ENCODE peak calls at places on chromosome 3, in nine cellular contexts. One of them, this sample, is unnamed.

GRCh38 chr3:150345021-150345538 is 63.0 kb upstream of the TSC22D2 start:
- DNase-seq in activated T-helper 9 cell treated with anti-CD3 and anti-CD28 coated beads, Interleukin-2, amount 50 U/mL, for 16 hours: no peak
- DNase-seq in mesothelial cell of epicardium: no peak
- DNase-seq in WTC11: no peak
- DNase-seq in NCI-H1092 treated with DMSO at 0.1 percent for 48 hours: no peak
- DNase-seq in stimulated activated CD4-positive, alpha-beta T cell treated with anti-CD3 and anti-CD28 coated beads, TNF-alpha, amount 100 ng/mL, for 4 hours: no peak
- DNase-seq in activated CD8-positive, alpha-beta T cell treated with anti-CD3 and anti-CD28 coated beads for 36 hours: no peak
- DNase-seq in right cardiac atrium: no peak
- DNase-seq in iPS DF 19.7: peak; percentile 30
- DNase-seq in this sample: no peak

GRCh38 chr3:141900343-141900742 is 23.9 kb downstream of the ATP1B3 start:
- DNase-seq in right cardiac atrium: no peak
- DNase-seq in WTC11: no peak
- DNase-seq in stimulated activated CD4-positive, alpha-beta T cell treated with anti-CD3 and anti-CD28 coated beads, TNF-alpha, amount 100 ng/mL, for 4 hours: no peak
- DNase-seq in iPS DF 19.7: no peak
- DNase-seq in activated T-helper 9 cell treated with anti-CD3 and anti-CD28 coated beads, Interleukin-2, amount 50 U/mL, for 16 hours: no peak
- DNase-seq in NCI-H1092 treated with DMSO at 0.1 percent for 48 hours: no peak
- DNase-seq in activated CD8-positive, alpha-beta T cell treated with anti-CD3 and anti-CD28 coated beads for 36 hours: no peak
- DNase-seq in mesothelial cell of epicardium: no peak
- DNase-seq in this sample: no peak

GRCh38 chr3:83453010-83453409 is 1505.8 kb upstream of the CADM2 start:
- DNase-seq in right cardiac atrium: no peak
- DNase-seq in iPS DF 19.7: no peak
- DNase-seq in stimulated activated CD4-positive, alpha-beta T cell treated with anti-CD3 and anti-CD28 coated beads, TNF-alpha, amount 100 ng/mL, for 4 hours: no peak
- DNase-seq in NCI-H1092 treated with DMSO at 0.1 percent for 48 hours: no peak
- DNase-seq in WTC11: no peak
- DNase-seq in mesothelial cell of epicardium: no peak
- DNase-seq in activated CD8-positive, alpha-beta T cell treated with anti-CD3 and anti-CD28 coated beads for 36 hours: no peak
- DNase-seq in activated T-helper 9 cell treated with anti-CD3 and anti-CD28 coated beads, Interleukin-2, amount 50 U/mL, for 16 hours: no peak
- DNase-seq in this sample: no peak

GRCh38 chr3:110804856-110805255 is 266.8 kb upstream of the NECTIN3 start:
- DNase-seq in iPS DF 19.7: no peak
- DNase-seq in activated CD8-positive, alpha-beta T cell treated with anti-CD3 and anti-CD28 coated beads for 36 hours: no peak
- DNase-seq in WTC11: no peak
- DNase-seq in right cardiac atrium: no peak
- DNase-seq in stimulated activated CD4-positive, alpha-beta T cell treated with anti-CD3 and anti-CD28 coated beads, TNF-alpha, amount 100 ng/mL, for 4 hours: no peak
- DNase-seq in activated T-helper 9 cell treated with anti-CD3 and anti-CD28 coated beads, Interleukin-2, amount 50 U/mL, for 16 hours: no peak
- DNase-seq in mesothelial cell of epicardium: no peak
- DNase-seq in NCI-H1092 treated with DMSO at 0.1 percent for 48 hours: no peak
- DNase-seq in this sample: no peak

GRCh38 chr3:57145852-57146251 is 19.3 kb downstream of the IL17RD start:
- DNase-seq in activated CD8-positive, alpha-beta T cell treated with anti-CD3 and anti-CD28 coated beads for 36 hours: no peak
- DNase-seq in activated T-helper 9 cell treated with anti-CD3 and anti-CD28 coated beads, Interleukin-2, amount 50 U/mL, for 16 hours: no peak
- DNase-seq in iPS DF 19.7: no peak
- DNase-seq in stimulated activated CD4-positive, alpha-beta T cell treated with anti-CD3 and anti-CD28 coated beads, TNF-alpha, amount 100 ng/mL, for 4 hours: no peak
- DNase-seq in mesothelial cell of epicardium: no peak
- DNase-seq in NCI-H1092 treated with DMSO at 0.1 percent for 48 hours: no peak
- DNase-seq in right cardiac atrium: no peak
- DNase-seq in WTC11: no peak
- DNase-seq in this sample: no peak

GRCh38 chr3:192850501-192850981 is 67.1 kb downstream of the MB21D2 start:
- DNase-seq in mesothelial cell of epicardium: no peak
- DNase-seq in activated CD8-positive, alpha-beta T cell treated with anti-CD3 and anti-CD28 coated beads for 36 hours: peak; percentile 79
- DNase-seq in stimulated activated CD4-positive, alpha-beta T cell treated with anti-CD3 and anti-CD28 coated beads, TNF-alpha, amount 100 ng/mL, for 4 hours: peak; percentile 5
- DNase-seq in activated T-helper 9 cell treated with anti-CD3 and anti-CD28 coated beads, Interleukin-2, amount 50 U/mL, for 16 hours: peak; percentile 45
- DNase-seq in iPS DF 19.7: no peak
- DNase-seq in NCI-H1092 treated with DMSO at 0.1 percent for 48 hours: no peak
- DNase-seq in WTC11: no peak
- DNase-seq in right cardiac atrium: peak; percentile 34
- DNase-seq in this sample: no peak

GRCh38 chr3:196093271-196094111 is 11.6 kb upstream of the TFRC start:
- DNase-seq in mesothelial cell of epicardium: no peak
- DNase-seq in WTC11: no peak
- DNase-seq in stimulated activated CD4-positive, alpha-beta T cell treated with anti-CD3 and anti-CD28 coated beads, TNF-alpha, amount 100 ng/mL, for 4 hours: no peak
- DNase-seq in activated CD8-positive, alpha-beta T cell treated with anti-CD3 and anti-CD28 coated beads for 36 hours: no peak
- DNase-seq in NCI-H1092 treated with DMSO at 0.1 percent for 48 hours: no peak
- DNase-seq in iPS DF 19.7: no peak
- DNase-seq in activated T-helper 9 cell treated with anti-CD3 and anti-CD28 coated beads, Interleukin-2, amount 50 U/mL, for 16 hours: no peak
- DNase-seq in right cardiac atrium: no peak
- DNase-seq in this sample: no peak

GRCh38 chr3:195001961-195002861 is 268.7 kb downstream of the XXYLT1 start:
- DNase-seq in stimulated activated CD4-positive, alpha-beta T cell treated with anti-CD3 and anti-CD28 coated beads, TNF-alpha, amount 100 ng/mL, for 4 hours: no peak
- DNase-seq in activated CD8-positive, alpha-beta T cell treated with anti-CD3 and anti-CD28 coated beads for 36 hours: peak; percentile 40
- DNase-seq in WTC11: peak; percentile 68
- DNase-seq in right cardiac atrium: peak; percentile 85
- DNase-seq in activated T-helper 9 cell treated with anti-CD3 and anti-CD28 coated beads, Interleukin-2, amount 50 U/mL, for 16 hours: no peak
- DNase-seq in iPS DF 19.7: no peak
- DNase-seq in NCI-H1092 treated with DMSO at 0.1 percent for 48 hours: peak; percentile 86
- DNase-seq in mesothelial cell of epicardium: no peak
- DNase-seq in this sample: peak; percentile 63

GRCh38 chr3:10977864-10978510 is 14.6 kb upstream of the SLC6A1 start:
- DNase-seq in activated T-helper 9 cell treated with anti-CD3 and anti-CD28 coated beads, Interleukin-2, amount 50 U/mL, for 16 hours: no peak
- DNase-seq in NCI-H1092 treated with DMSO at 0.1 percent for 48 hours: no peak
- DNase-seq in right cardiac atrium: no peak
- DNase-seq in stimulated activated CD4-positive, alpha-beta T cell treated with anti-CD3 and anti-CD28 coated beads, TNF-alpha, amount 100 ng/mL, for 4 hours: no peak
- DNase-seq in iPS DF 19.7: no peak
- DNase-seq in activated CD8-positive, alpha-beta T cell treated with anti-CD3 and anti-CD28 coated beads for 36 hours: no peak
- DNase-seq in mesothelial cell of epicardium: no peak
- DNase-seq in WTC11: peak; percentile 45
- DNase-seq in this sample: no peak

GRCh38 chr3:51580418-51580817 is 41.9 kb downstream of the RAD54L2 start:
- DNase-seq in activated T-helper 9 cell treated with anti-CD3 and anti-CD28 coated beads, Interleukin-2, amount 50 U/mL, for 16 hours: no peak
- DNase-seq in right cardiac atrium: no peak
- DNase-seq in iPS DF 19.7: no peak
- DNase-seq in activated CD8-positive, alpha-beta T cell treated with anti-CD3 and anti-CD28 coated beads for 36 hours: no peak
- DNase-seq in mesothelial cell of epicardium: no peak
- DNase-seq in stimulated activated CD4-positive, alpha-beta T cell treated with anti-CD3 and anti-CD28 coated beads, TNF-alpha, amount 100 ng/mL, for 4 hours: no peak
- DNase-seq in WTC11: no peak
- DNase-seq in NCI-H1092 treated with DMSO at 0.1 percent for 48 hours: no peak
- DNase-seq in this sample: no peak

GRCh38 chr3:132136334-132136716 is 101.5 kb upstream of the CPNE4 start:
- DNase-seq in WTC11: no peak
- DNase-seq in activated CD8-positive, alpha-beta T cell treated with anti-CD3 and anti-CD28 coated beads for 36 hours: no peak
- DNase-seq in activated T-helper 9 cell treated with anti-CD3 and anti-CD28 coated beads, Interleukin-2, amount 50 U/mL, for 16 hours: no peak
- DNase-seq in right cardiac atrium: no peak
- DNase-seq in mesothelial cell of epicardium: no peak
- DNase-seq in NCI-H1092 treated with DMSO at 0.1 percent for 48 hours: no peak
- DNase-seq in stimulated activated CD4-positive, alpha-beta T cell treated with anti-CD3 and anti-CD28 coated beads, TNF-alpha, amount 100 ng/mL, for 4 hours: no peak
- DNase-seq in iPS DF 19.7: no peak
- DNase-seq in this sample: no peak

GRCh38 chr3:4985330-4986174 is 6.3 kb downstream of the BHLHE40 start:
- DNase-seq in iPS DF 19.7: no peak
- DNase-seq in NCI-H1092 treated with DMSO at 0.1 percent for 48 hours: peak; percentile 6
- DNase-seq in activated CD8-positive, alpha-beta T cell treated with anti-CD3 and anti-CD28 coated beads for 36 hours: peak; percentile 56
- DNase-seq in stimulated activated CD4-positive, alpha-beta T cell treated with anti-CD3 and anti-CD28 coated beads, TNF-alpha, amount 100 ng/mL, for 4 hours: no peak
- DNase-seq in right cardiac atrium: no peak
- DNase-seq in WTC11: no peak
- DNase-seq in mesothelial cell of epicardium: no peak
- DNase-seq in activated T-helper 9 cell treated with anti-CD3 and anti-CD28 coated beads, Interleukin-2, amount 50 U/mL, for 16 hours: no peak
- DNase-seq in this sample: no peak

GRCh38 chr3:171620825-171621434 is 160.7 kb upstream of the TNIK start:
- DNase-seq in right cardiac atrium: no peak
- DNase-seq in iPS DF 19.7: no peak
- DNase-seq in stimulated activated CD4-positive, alpha-beta T cell treated with anti-CD3 and anti-CD28 coated beads, TNF-alpha, amount 100 ng/mL, for 4 hours: no peak
- DNase-seq in WTC11: no peak
- DNase-seq in activated CD8-positive, alpha-beta T cell treated with anti-CD3 and anti-CD28 coated beads for 36 hours: no peak
- DNase-seq in NCI-H1092 treated with DMSO at 0.1 percent for 48 hours: no peak
- DNase-seq in activated T-helper 9 cell treated with anti-CD3 and anti-CD28 coated beads, Interleukin-2, amount 50 U/mL, for 16 hours: no peak
- DNase-seq in mesothelial cell of epicardium: no peak
- DNase-seq in this sample: no peak

GRCh38 chr3:87461443-87461842 is 185.1 kb upstream of the POU1F1 start:
- DNase-seq in WTC11: no peak
- DNase-seq in stimulated activated CD4-positive, alpha-beta T cell treated with anti-CD3 and anti-CD28 coated beads, TNF-alpha, amount 100 ng/mL, for 4 hours: no peak
- DNase-seq in mesothelial cell of epicardium: no peak
- DNase-seq in activated CD8-positive, alpha-beta T cell treated with anti-CD3 and anti-CD28 coated beads for 36 hours: no peak
- DNase-seq in iPS DF 19.7: no peak
- DNase-seq in activated T-helper 9 cell treated with anti-CD3 and anti-CD28 coated beads, Interleukin-2, amount 50 U/mL, for 16 hours: no peak
- DNase-seq in right cardiac atrium: no peak
- DNase-seq in NCI-H1092 treated with DMSO at 0.1 percent for 48 hours: no peak
- DNase-seq in this sample: no peak

GRCh38 chr3:43477600-43477999 is 144.2 kb downstream of the ANO10 start:
- DNase-seq in iPS DF 19.7: no peak
- DNase-seq in activated CD8-positive, alpha-beta T cell treated with anti-CD3 and anti-CD28 coated beads for 36 hours: peak; percentile 83
- DNase-seq in right cardiac atrium: peak; percentile 74
- DNase-seq in stimulated activated CD4-positive, alpha-beta T cell treated with anti-CD3 and anti-CD28 coated beads, TNF-alpha, amount 100 ng/mL, for 4 hours: peak; percentile 42
- DNase-seq in mesothelial cell of epicardium: no peak
- DNase-seq in activated T-helper 9 cell treated with anti-CD3 and anti-CD28 coated beads, Interleukin-2, amount 50 U/mL, for 16 hours: peak; percentile 36
- DNase-seq in NCI-H1092 treated with DMSO at 0.1 percent for 48 hours: no peak
- DNase-seq in WTC11: no peak
- DNase-seq in this sample: no peak

GRCh38 chr3:64815195-64815627 is 127.4 kb upstream of the ADAMTS9 start:
- DNase-seq in NCI-H1092 treated with DMSO at 0.1 percent for 48 hours: no peak
- DNase-seq in iPS DF 19.7: no peak
- DNase-seq in stimulated activated CD4-positive, alpha-beta T cell treated with anti-CD3 and anti-CD28 coated beads, TNF-alpha, amount 100 ng/mL, for 4 hours: no peak
- DNase-seq in activated T-helper 9 cell treated with anti-CD3 and anti-CD28 coated beads, Interleukin-2, amount 50 U/mL, for 16 hours: no peak
- DNase-seq in WTC11: no peak
- DNase-seq in activated CD8-positive, alpha-beta T cell treated with anti-CD3 and anti-CD28 coated beads for 36 hours: no peak
- DNase-seq in right cardiac atrium: no peak
- DNase-seq in mesothelial cell of epicardium: no peak
- DNase-seq in this sample: no peak

GRCh38 chr3:118628704-118629341 is 405.8 kb downstream of the IGSF11 start:
- DNase-seq in stimulated activated CD4-positive, alpha-beta T cell treated with anti-CD3 and anti-CD28 coated beads, TNF-alpha, amount 100 ng/mL, for 4 hours: no peak
- DNase-seq in activated CD8-positive, alpha-beta T cell treated with anti-CD3 and anti-CD28 coated beads for 36 hours: peak; percentile 49
- DNase-seq in activated T-helper 9 cell treated with anti-CD3 and anti-CD28 coated beads, Interleukin-2, amount 50 U/mL, for 16 hours: no peak
- DNase-seq in WTC11: peak; percentile 82
- DNase-seq in iPS DF 19.7: peak; percentile 60
- DNase-seq in right cardiac atrium: peak; percentile 59
- DNase-seq in mesothelial cell of epicardium: peak; percentile 30
- DNase-seq in NCI-H1092 treated with DMSO at 0.1 percent for 48 hours: peak; percentile 89
- DNase-seq in this sample: peak; percentile 16

GRCh38 chr3:175655366-175655765 is 796.2 kb downstream of the NAALADL2 start:
- DNase-seq in WTC11: no peak
- DNase-seq in stimulated activated CD4-positive, alpha-beta T cell treated with anti-CD3 and anti-CD28 coated beads, TNF-alpha, amount 100 ng/mL, for 4 hours: no peak
- DNase-seq in mesothelial cell of epicardium: no peak
- DNase-seq in NCI-H1092 treated with DMSO at 0.1 percent for 48 hours: no peak
- DNase-seq in right cardiac atrium: no peak
- DNase-seq in activated CD8-positive, alpha-beta T cell treated with anti-CD3 and anti-CD28 coated beads for 36 hours: no peak
- DNase-seq in activated T-helper 9 cell treated with anti-CD3 and anti-CD28 coated beads, Interleukin-2, amount 50 U/mL, for 16 hours: no peak
- DNase-seq in iPS DF 19.7: no peak
- DNase-seq in this sample: no peak

GRCh38 chr3:138124689-138125420 is 7.3 kb downstream of the A4GNT start:
- DNase-seq in stimulated activated CD4-positive, alpha-beta T cell treated with anti-CD3 and anti-CD28 coated beads, TNF-alpha, amount 100 ng/mL, for 4 hours: no peak
- DNase-seq in right cardiac atrium: no peak
- DNase-seq in activated T-helper 9 cell treated with anti-CD3 and anti-CD28 coated beads, Interleukin-2, amount 50 U/mL, for 16 hours: no peak
- DNase-seq in mesothelial cell of epicardium: no peak
- DNase-seq in activated CD8-positive, alpha-beta T cell treated with anti-CD3 and anti-CD28 coated beads for 36 hours: no peak
- DNase-seq in NCI-H1092 treated with DMSO at 0.1 percent for 48 hours: no peak
- DNase-seq in iPS DF 19.7: no peak
- DNase-seq in WTC11: peak; percentile 35
- DNase-seq in this sample: no peak

GRCh38 chr3:94303897-94304296 is 241.0 kb downstream of the NSUN3 start:
- DNase-seq in right cardiac atrium: peak; percentile 59
- DNase-seq in mesothelial cell of epicardium: no peak
- DNase-seq in NCI-H1092 treated with DMSO at 0.1 percent for 48 hours: no peak
- DNase-seq in iPS DF 19.7: no peak
- DNase-seq in WTC11: peak; percentile 11
- DNase-seq in activated CD8-positive, alpha-beta T cell treated with anti-CD3 and anti-CD28 coated beads for 36 hours: no peak
- DNase-seq in activated T-helper 9 cell treated with anti-CD3 and anti-CD28 coated beads, Interleukin-2, amount 50 U/mL, for 16 hours: no peak
- DNase-seq in stimulated activated CD4-positive, alpha-beta T cell treated with anti-CD3 and anti-CD28 coated beads, TNF-alpha, amount 100 ng/mL, for 4 hours: no peak
- DNase-seq in this sample: no peak

GRCh38 chr3:100556656-100557310 is 52.6 kb upstream of the ADGRG7 start:
- DNase-seq in stimulated activated CD4-positive, alpha-beta T cell treated with anti-CD3 and anti-CD28 coated beads, TNF-alpha, amount 100 ng/mL, for 4 hours: no peak
- DNase-seq in mesothelial cell of epicardium: no peak
- DNase-seq in WTC11: no peak
- DNase-seq in right cardiac atrium: no peak
- DNase-seq in activated T-helper 9 cell treated with anti-CD3 and anti-CD28 coated beads, Interleukin-2, amount 50 U/mL, for 16 hours: no peak
- DNase-seq in NCI-H1092 treated with DMSO at 0.1 percent for 48 hours: no peak
- DNase-seq in iPS DF 19.7: no peak
- DNase-seq in activated CD8-positive, alpha-beta T cell treated with anti-CD3 and anti-CD28 coated beads for 36 hours: no peak
- DNase-seq in this sample: no peak

GRCh38 chr3:42683875-42684593 is 1.3 kb upstream of the KLHL40 start:
- DNase-seq in NCI-H1092 treated with DMSO at 0.1 percent for 48 hours: no peak
- DNase-seq in right cardiac atrium: peak; percentile 79
- DNase-seq in WTC11: no peak
- DNase-seq in iPS DF 19.7: no peak
- DNase-seq in stimulated activated CD4-positive, alpha-beta T cell treated with anti-CD3 and anti-CD28 coated beads, TNF-alpha, amount 100 ng/mL, for 4 hours: no peak
- DNase-seq in activated T-helper 9 cell treated with anti-CD3 and anti-CD28 coated beads, Interleukin-2, amount 50 U/mL, for 16 hours: peak; percentile 24
- DNase-seq in mesothelial cell of epicardium: no peak
- DNase-seq in activated CD8-positive, alpha-beta T cell treated with anti-CD3 and anti-CD28 coated beads for 36 hours: peak; percentile 73
- DNase-seq in this sample: no peak

GRCh38 chr3:24494616-24495333 is at the start of gene THRB:
- DNase-seq in iPS DF 19.7: no peak
- DNase-seq in WTC11: peak; percentile 77
- DNase-seq in activated T-helper 9 cell treated with anti-CD3 and anti-CD28 coated beads, Interleukin-2, amount 50 U/mL, for 16 hours: no peak
- DNase-seq in activated CD8-positive, alpha-beta T cell treated with anti-CD3 and anti-CD28 coated beads for 36 hours: peak; percentile 8
- DNase-seq in right cardiac atrium: peak; percentile 91
- DNase-seq in mesothelial cell of epicardium: peak; percentile 38
- DNase-seq in stimulated activated CD4-positive, alpha-beta T cell treated with anti-CD3 and anti-CD28 coated beads, TNF-alpha, amount 100 ng/mL, for 4 hours: no peak
- DNase-seq in NCI-H1092 treated with DMSO at 0.1 percent for 48 hours: peak; percentile 37
- DNase-seq in this sample: peak; percentile 37

GRCh38 chr3:129824926-129825541 is 68.5 kb downstream of the TMCC1 start:
- DNase-seq in stimulated activated CD4-positive, alpha-beta T cell treated with anti-CD3 and anti-CD28 coated beads, TNF-alpha, amount 100 ng/mL, for 4 hours: no peak
- DNase-seq in activated T-helper 9 cell treated with anti-CD3 and anti-CD28 coated beads, Interleukin-2, amount 50 U/mL, for 16 hours: peak; percentile 3
- DNase-seq in right cardiac atrium: no peak
- DNase-seq in mesothelial cell of epicardium: no peak
- DNase-seq in NCI-H1092 treated with DMSO at 0.1 percent for 48 hours: peak; percentile 30
- DNase-seq in WTC11: peak; percentile 57
- DNase-seq in iPS DF 19.7: no peak
- DNase-seq in activated CD8-positive, alpha-beta T cell treated with anti-CD3 and anti-CD28 coated beads for 36 hours: peak; percentile 52
- DNase-seq in this sample: no peak

GRCh38 chr3:16090013-16090412 is 84.5 kb upstream of the GALNT15 start:
- DNase-seq in right cardiac atrium: no peak
- DNase-seq in WTC11: no peak
- DNase-seq in NCI-H1092 treated with DMSO at 0.1 percent for 48 hours: no peak
- DNase-seq in activated CD8-positive, alpha-beta T cell treated with anti-CD3 and anti-CD28 coated beads for 36 hours: no peak
- DNase-seq in activated T-helper 9 cell treated with anti-CD3 and anti-CD28 coated beads, Interleukin-2, amount 50 U/mL, for 16 hours: no peak
- DNase-seq in iPS DF 19.7: no peak
- DNase-seq in stimulated activated CD4-positive, alpha-beta T cell treated with anti-CD3 and anti-CD28 coated beads, TNF-alpha, amount 100 ng/mL, for 4 hours: no peak
- DNase-seq in mesothelial cell of epicardium: no peak
- DNase-seq in this sample: no peak

GRCh38 chr3:105315827-105316226 is 50.9 kb upstream of the ALCAM start:
- DNase-seq in stimulated activated CD4-positive, alpha-beta T cell treated with anti-CD3 and anti-CD28 coated beads, TNF-alpha, amount 100 ng/mL, for 4 hours: no peak
- DNase-seq in WTC11: no peak
- DNase-seq in right cardiac atrium: no peak
- DNase-seq in iPS DF 19.7: no peak
- DNase-seq in mesothelial cell of epicardium: no peak
- DNase-seq in activated CD8-positive, alpha-beta T cell treated with anti-CD3 and anti-CD28 coated beads for 36 hours: no peak
- DNase-seq in NCI-H1092 treated with DMSO at 0.1 percent for 48 hours: no peak
- DNase-seq in activated T-helper 9 cell treated with anti-CD3 and anti-CD28 coated beads, Interleukin-2, amount 50 U/mL, for 16 hours: no peak
- DNase-seq in this sample: no peak

GRCh38 chr3:156812521-156813335 is 13.4 kb upstream of the LEKR1 start:
- DNase-seq in stimulated activated CD4-positive, alpha-beta T cell treated with anti-CD3 and anti-CD28 coated beads, TNF-alpha, amount 100 ng/mL, for 4 hours: no peak
- DNase-seq in mesothelial cell of epicardium: no peak
- DNase-seq in WTC11: no peak
- DNase-seq in activated CD8-positive, alpha-beta T cell treated with anti-CD3 and anti-CD28 coated beads for 36 hours: no peak
- DNase-seq in iPS DF 19.7: no peak
- DNase-seq in right cardiac atrium: no peak
- DNase-seq in NCI-H1092 treated with DMSO at 0.1 percent for 48 hours: no peak
- DNase-seq in activated T-helper 9 cell treated with anti-CD3 and anti-CD28 coated beads, Interleukin-2, amount 50 U/mL, for 16 hours: no peak
- DNase-seq in this sample: no peak

GRCh38 chr3:38038447-38038911 is 529 bp upstream of the DLEC1 start:
- DNase-seq in NCI-H1092 treated with DMSO at 0.1 percent for 48 hours: no peak
- DNase-seq in mesothelial cell of epicardium: no peak
- DNase-seq in stimulated activated CD4-positive, alpha-beta T cell treated with anti-CD3 and anti-CD28 coated beads, TNF-alpha, amount 100 ng/mL, for 4 hours: peak; percentile 31
- DNase-seq in WTC11: no peak
- DNase-seq in right cardiac atrium: no peak
- DNase-seq in activated CD8-positive, alpha-beta T cell treated with anti-CD3 and anti-CD28 coated beads for 36 hours: peak; percentile 61
- DNase-seq in iPS DF 19.7: no peak
- DNase-seq in activated T-helper 9 cell treated with anti-CD3 and anti-CD28 coated beads, Interleukin-2, amount 50 U/mL, for 16 hours: peak; percentile 14
- DNase-seq in this sample: no peak

GRCh38 chr3:58899159-58899952 is 150.5 kb downstream of the CFAP20DC start:
- DNase-seq in activated T-helper 9 cell treated with anti-CD3 and anti-CD28 coated beads, Interleukin-2, amount 50 U/mL, for 16 hours: no peak
- DNase-seq in right cardiac atrium: peak; percentile 81
- DNase-seq in WTC11: no peak
- DNase-seq in iPS DF 19.7: no peak
- DNase-seq in stimulated activated CD4-positive, alpha-beta T cell treated with anti-CD3 and anti-CD28 coated beads, TNF-alpha, amount 100 ng/mL, for 4 hours: peak; percentile 2
- DNase-seq in NCI-H1092 treated with DMSO at 0.1 percent for 48 hours: no peak
- DNase-seq in mesothelial cell of epicardium: no peak
- DNase-seq in activated CD8-positive, alpha-beta T cell treated with anti-CD3 and anti-CD28 coated beads for 36 hours: peak; percentile 84
- DNase-seq in this sample: no peak

GRCh38 chr3:59857589-59858346 is 807.9 kb upstream of the CFAP20DC start:
- DNase-seq in stimulated activated CD4-positive, alpha-beta T cell treated with anti-CD3 and anti-CD28 coated beads, TNF-alpha, amount 100 ng/mL, for 4 hours: peak; percentile 56
- DNase-seq in WTC11: peak; percentile 80
- DNase-seq in right cardiac atrium: peak; percentile 91
- DNase-seq in NCI-H1092 treated with DMSO at 0.1 percent for 48 hours: peak; percentile 80
- DNase-seq in iPS DF 19.7: peak; percentile 38
- DNase-seq in mesothelial cell of epicardium: peak; percentile 60
- DNase-seq in activated CD8-positive, alpha-beta T cell treated with anti-CD3 and anti-CD28 coated beads for 36 hours: peak; percentile 93
- DNase-seq in activated T-helper 9 cell treated with anti-CD3 and anti-CD28 coated beads, Interleukin-2, amount 50 U/mL, for 16 hours: peak; percentile 64
- DNase-seq in this sample: peak; percentile 32

GRCh38 chr3:187955076-187955952 is 198.6 kb upstream of the LPP start:
- DNase-seq in WTC11: no peak
- DNase-seq in mesothelial cell of epicardium: no peak
- DNase-seq in right cardiac atrium: peak; percentile 68
- DNase-seq in iPS DF 19.7: no peak
- DNase-seq in activated T-helper 9 cell treated with anti-CD3 and anti-CD28 coated beads, Interleukin-2, amount 50 U/mL, for 16 hours: no peak
- DNase-seq in stimulated activated CD4-positive, alpha-beta T cell treated with anti-CD3 and anti-CD28 coated beads, TNF-alpha, amount 100 ng/mL, for 4 hours: no peak
- DNase-seq in NCI-H1092 treated with DMSO at 0.1 percent for 48 hours: no peak
- DNase-seq in activated CD8-positive, alpha-beta T cell treated with anti-CD3 and anti-CD28 coated beads for 36 hours: no peak
- DNase-seq in this sample: no peak

This sample was measured in GM12891.